ENCODE peak calls at places on chromosomes 5 and 9, in eight cellular contexts. E is endothelial cell, K is spleen, D is GM20000, C is mesothelial cell of epicardium, Z is mucosa of descending colon, M is PC-3, A is fibroblast of the aortic adventitia. Y is an unnamed sample.

GRCh38 chr9:89684912-89685636 is 80.3 kb downstream of the GADD45G start:
- DNase-seq in E (no peak), M (no peak), C (no peak), D (no peak), K (no peak), A (no peak), Z (no peak), Y (no peak)

GRCh38 chr5:43702293-43702692 is 99.3 kb downstream of the NNT start:
- DNase-seq in M (no peak), Z (no peak), K (no peak), E (no peak), A (no peak), D (no peak), C (no peak), Y (no peak)

GRCh38 chr5:54492196-54492595 is 25.4 kb upstream of the SNX18 start:
- DNase-seq in E (no peak), K (no peak), D (no peak), C (no peak), A (peak), M (no peak), Z (no peak), Y (no peak)

GRCh38 chr5:56829137-56829536 is 13.8 kb downstream of the MAP3K1 start:
- DNase-seq in M (peak), E (no peak), A (no peak), D (no peak), C (no peak), K (peak), Z (no peak), Y (no peak)

GRCh38 chr5:150488519-150489357 is 19.2 kb upstream of the NDST1 start:
- DNase-seq in C (no peak), Z (no peak), A (peak), K (no peak), D (no peak), E (no peak), M (peak), Y (no peak)

GRCh38 chr9:84969084-84969483 is 299.6 kb downstream of the NTRK2 start:
- DNase-seq in K (no peak), M (peak), Z (no peak), E (no peak), D (no peak), A (no peak), C (no peak), Y (no peak)

GRCh38 chr5:83564069-83564749 is 92.7 kb downstream of the VCAN start:
- DNase-seq in A (peak), Z (no peak), M (peak), D (peak), K (no peak), E (no peak), C (no peak), Y (no peak)

GRCh38 chr9:115138151-115138550 is 20.2 kb upstream of the TNC start:
- DNase-seq in A (peak), D (no peak), K (no peak), Z (no peak), C (no peak), E (no peak), M (no peak), Y (no peak)

GRCh38 chr5:60843693-60844428 is at the start of gene ELOVL7:
- DNase-seq in D (peak), A (no peak), M (peak), C (peak), E (peak), K (peak), Z (peak), Y (peak)

GRCh38 chr9:114051706-114052105 is 26.4 kb downstream of the AMBP start:
- DNase-seq in D (no peak), M (no peak), K (peak), Z (no peak), E (no peak), A (no peak), C (no peak), Y (no peak)

GRCh38 chr9:77149879-77150278 is 27.5 kb upstream of the VPS13A start:
- DNase-seq in Z (no peak), M (no peak), K (no peak), E (no peak), D (no peak), A (no peak), C (no peak), Y (no peak)

GRCh38 chr5:126973193-126973592 is 57.2 kb downstream of the MARCHF3 start:
- DNase-seq in Z (no peak), A (no peak), D (no peak), C (no peak), E (no peak), M (no peak), K (peak), Y (no peak)

GRCh38 chr5:173010547-173011464 is 27.2 kb downstream of the ATP6V0E1 start:
- DNase-seq in A (peak), D (no peak), M (no peak), K (no peak), E (peak), C (no peak), Z (no peak), Y (peak)

GRCh38 chr5:69271376-69271775 is 36.7 kb downstream of the CDK7 start:
- DNase-seq in D (no peak), K (no peak), Z (no peak), E (no peak), A (peak), M (peak), C (no peak), Y (no peak)

GRCh38 chr9:18706648-18707047 is 232.7 kb downstream of the ADAMTSL1 start:
- DNase-seq in E (no peak), Z (peak), A (no peak), D (no peak), C (no peak), K (no peak), M (no peak), Y (no peak)

GRCh38 chr5:73282923-73283322 is 109.9 kb downstream of the TMEM174 start:
- DNase-seq in Z (no peak), E (no peak), D (no peak), C (no peak), K (no peak), M (no peak), A (no peak), Y (no peak)

GRCh38 chr9:79221084-79221483 is 350.7 kb upstream of the TLE4 start:
- DNase-seq in E (no peak), Z (no peak), K (no peak), C (no peak), M (peak), A (peak), D (no peak), Y (no peak)

GRCh38 chr5:115575167-115576070 is 26.9 kb downstream of the TICAM2 start:
- DNase-seq in C (no peak), E (no peak), D (peak), K (no peak), Z (no peak), A (peak), M (peak), Y (no peak)

GRCh38 chr5:56711191-56711590 is 104.2 kb upstream of the MAP3K1 start:
- DNase-seq in Z (no peak), C (no peak), D (no peak), K (no peak), E (no peak), A (no peak), M (peak), Y (no peak)

GRCh38 chr5:13625616-13626198 is 318.8 kb downstream of the DNAH5 start:
- DNase-seq in Z (no peak), K (no peak), A (no peak), E (no peak), D (no peak), C (no peak), M (peak), Y (no peak)

GRCh38 chr5:139649082-139649991 is 1.2 kb downstream of the CXXC5 start:
- DNase-seq in C (no peak), E (peak), A (no peak), M (peak), D (no peak), Z (peak), K (peak), Y (peak)
- TF ChIP-seq CTCF in C (no peak), E (no peak), A (peak), M (no peak), D (no peak), Z (no peak), K (no peak), Y (no peak)

DNA sequence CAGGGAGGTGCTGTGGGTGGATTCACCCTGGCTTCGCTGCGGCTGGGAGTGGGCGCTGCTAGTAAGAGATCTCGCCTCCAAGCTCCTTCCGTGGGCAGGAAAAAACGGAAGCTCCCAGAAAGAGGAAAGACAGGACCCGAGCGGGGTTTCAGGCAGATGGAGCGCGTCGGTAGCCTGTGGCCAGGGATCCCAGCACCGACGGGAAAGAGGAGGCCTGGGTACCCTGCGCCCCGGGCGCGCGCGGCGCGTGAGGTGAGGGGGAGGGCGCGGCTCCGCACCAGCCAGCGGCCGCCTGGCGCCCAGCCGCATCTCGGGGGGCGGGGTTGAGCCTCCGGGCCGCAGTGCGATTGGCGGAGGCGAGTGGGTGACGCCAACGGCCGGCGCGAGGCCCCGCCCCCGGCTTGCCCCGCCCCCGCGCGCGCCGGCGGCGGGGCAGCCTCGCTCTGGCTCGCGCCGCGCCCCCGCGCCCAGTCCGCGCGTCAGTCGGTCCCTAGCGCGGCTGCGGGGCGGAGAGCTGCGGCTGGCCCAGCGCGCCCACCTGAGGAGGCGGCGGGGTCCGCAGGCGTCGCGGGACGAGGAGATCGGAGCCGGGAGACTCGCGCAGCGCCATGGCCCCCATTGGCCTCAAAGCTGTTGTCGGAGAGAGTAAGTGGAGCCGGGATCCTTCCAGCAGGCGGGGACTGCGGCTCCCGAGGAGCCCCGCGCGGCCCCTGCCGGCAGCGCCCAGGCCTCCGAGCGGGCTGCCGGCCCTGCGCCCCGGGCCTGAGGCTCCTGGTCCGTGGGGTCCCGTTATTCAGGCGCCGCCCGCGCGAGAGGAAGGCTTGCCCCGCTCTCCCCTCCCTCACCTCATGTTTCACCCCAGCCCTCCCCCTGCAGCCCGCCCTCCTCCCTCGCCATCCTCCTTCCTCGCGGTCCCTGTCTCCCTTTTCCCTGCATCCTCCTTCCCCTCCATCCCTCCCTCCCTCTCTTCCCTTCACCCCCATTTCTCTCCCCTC is at the start of gene STXBP1:
- DNase-seq in M (peak), Z (peak), A (peak), E (peak), K (peak), C (peak), D (peak), Y (peak)
- TF ChIP-seq CTCF in M (no peak), Z (no peak), A (peak), E (no peak), K (no peak), C (no peak), D (no peak), Y (peak)

DNA sequence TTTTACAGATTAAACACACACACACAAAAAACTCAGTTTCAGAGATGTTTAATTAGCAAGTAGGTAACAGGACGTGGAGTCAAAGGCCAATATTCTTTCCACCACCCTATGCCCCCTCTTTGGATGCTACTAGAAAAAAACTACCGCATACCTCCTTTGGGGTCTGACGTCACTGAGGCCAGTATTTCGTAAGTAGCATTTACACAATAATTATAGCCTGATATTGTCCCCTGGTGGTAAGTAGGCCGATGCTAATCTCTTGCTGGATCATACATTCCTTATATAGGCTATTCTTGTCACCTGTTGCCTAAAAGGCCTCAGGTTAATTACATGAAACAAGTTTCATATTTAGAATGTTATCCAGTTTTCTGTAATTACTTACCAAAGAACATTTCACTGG is 21.0 kb upstream of the SMARCA2 start:
- DNase-seq in A (no peak), D (no peak), M (no peak), Z (no peak), C (no peak), E (no peak), K (no peak), Y (no peak)
- TF ChIP-seq CTCF in A (no peak), D (no peak), M (no peak), Z (no peak), C (no peak), E (no peak), K (no peak), Y (no peak)

DNA sequence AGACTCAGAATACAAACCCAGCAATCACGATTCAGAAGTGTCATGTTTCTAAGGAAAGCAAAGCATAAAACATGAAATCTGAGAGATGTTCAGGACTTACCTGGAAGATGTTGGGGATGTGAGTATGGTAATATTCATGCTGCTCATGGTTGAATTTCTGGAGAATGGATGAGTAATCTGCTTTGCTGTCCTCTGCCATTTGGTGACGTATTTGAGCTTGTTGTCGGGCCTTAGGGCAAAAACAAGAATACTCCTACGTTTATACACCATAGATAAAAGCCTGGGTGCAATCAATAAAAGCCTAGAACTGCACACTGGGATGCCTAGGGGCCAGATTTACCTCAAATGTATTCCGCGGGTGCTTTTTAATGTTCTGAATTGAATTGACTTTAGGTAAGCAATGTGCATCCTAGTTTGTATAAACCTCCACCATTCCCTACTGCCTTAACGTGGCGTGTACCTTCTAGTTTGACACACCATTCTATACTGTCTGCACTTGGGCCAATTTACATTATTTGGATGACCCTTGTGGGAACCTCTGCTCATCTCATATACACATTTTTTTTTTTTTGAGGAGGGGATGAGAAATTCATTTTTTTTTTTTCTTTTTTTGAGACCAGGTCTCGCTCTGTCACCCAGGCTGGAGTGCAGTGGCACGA is 94.3 kb downstream of the USP20 start:
- DNase-seq in K (no peak), M (peak), Z (no peak), E (no peak), D (no peak), C (no peak), A (no peak), Y (no peak)
- TF ChIP-seq CTCF in K (no peak), M (peak), Z (no peak), E (no peak), D (no peak), C (no peak), A (no peak), Y (no peak)

DNA sequence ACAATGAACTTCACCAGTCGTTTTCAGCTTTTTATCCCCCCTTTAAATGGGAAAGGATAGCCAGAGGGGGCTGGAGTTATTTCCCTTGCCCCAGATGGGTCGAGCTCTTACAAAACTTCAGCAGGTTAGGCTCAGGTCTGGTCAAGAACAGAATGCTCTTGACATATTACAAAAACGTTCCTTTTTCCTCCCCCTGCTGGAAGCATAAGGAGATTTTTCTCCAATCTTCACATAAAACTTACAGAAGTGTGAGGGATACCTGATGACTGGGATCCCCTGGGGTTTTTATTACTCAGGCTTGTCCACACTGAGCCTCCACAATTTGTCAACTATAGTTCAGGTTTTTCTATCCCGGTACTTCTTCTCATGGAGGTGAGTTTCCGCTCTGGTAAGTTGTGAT is 60.8 kb downstream of the CSF2 start:
- DNase-seq in K (no peak), Z (no peak), A (peak), E (no peak), M (peak), D (no peak), C (no peak), Y (no peak)
- TF ChIP-seq CTCF in K (peak), Z (no peak), A (peak), E (peak), M (peak), D (no peak), C (peak), Y (peak)

Y was measured in neural crest cell.